ENCODE peak calls at places on chromosomes 3 and 15, in six cellular contexts. X, K, B, T, O and D are unnamed samples.

GRCh38 chr3:99373088-99373875 is 265.1 kb upstream of the COL8A1 start:
- DNase-seq in X (no peak), K (peak; percentile 10), B (no peak), T (no peak), O (no peak), D (no peak)

GRCh38 chr3:111861396-111861795 is 2.3 kb downstream of the PHLDB2 start:
- DNase-seq in X (peak; percentile 48), K (no peak), B (no peak), T (peak; percentile 1), O (no peak), D (peak; percentile 53)

GRCh38 chr15:100707229-100707628 is 104.8 kb downstream of the ASB7 start:
- DNase-seq in X (peak; percentile 61), K (no peak), B (no peak), T (no peak), O (no peak), D (no peak)

GRCh38 chr3:153897842-153898241 is 223.3 kb upstream of the ARHGEF26 start:
- DNase-seq in X (no peak), K (no peak), B (no peak), T (no peak), O (no peak), D (no peak)

GRCh38 chr3:14864131-14864530 is 45.4 kb downstream of the FGD5 start:
- DNase-seq in X (no peak), K (no peak), B (no peak), T (no peak), O (no peak), D (no peak)

GRCh38 chr15:98547741-98548166 is 100.6 kb upstream of the IGF1R start:
- DNase-seq in X (no peak), K (no peak), B (no peak), T (no peak), O (no peak), D (no peak)

GRCh38 chr3:134466366-134466765 is 19.4 kb downstream of the ANAPC13 start:
- DNase-seq in X (no peak), K (no peak), B (no peak), T (no peak), O (no peak), D (no peak)

GRCh38 chr3:127848131-127849129 is 26.1 kb upstream of the MGLL start:
- DNase-seq in X (no peak), K (peak; percentile 35), B (no peak), T (no peak), O (peak; percentile 25), D (no peak)

GRCh38 chr3:156817931-156818765 is 8.0 kb upstream of the LEKR1 start:
- DNase-seq in X (peak; percentile 11), K (no peak), B (no peak), T (no peak), O (no peak), D (no peak)